ENCODE peak calls at places on chromosomes 16 and 17, in ten cellular contexts. N is stromal cell of bone marrow; X is GM12878; B is mucosa of gallbladder; D is WERI-Rb-1; J is astrocyte of the hippocampus; U is CD4-positive, alpha-beta memory T cell; A is stimulated activated CD4-positive, alpha-beta T cell treated with anti-CD3 and anti-CD28 coated beads, Interleukin-15, amount 100 ng/mL, for 1 hour; T is Caco-2; S is SJSA1. H is an unnamed sample.

GRCh38 chr16:84258266-84258665 is 18.5 kb upstream of the KCNG4 start:
- DNase-seq in N (no peak), A (no peak), T (no peak), S (no peak), D (no peak), U (no peak), J (no peak), B (no peak), X (no peak), H (no peak)

GRCh38 chr16:50640391-50640790 is 40.7 kb downstream of the SNX20 start:
- DNase-seq in U (no peak), X (no peak), A (no peak), N (peak), J (no peak), D (no peak), S (no peak), B (no peak), T (no peak), H (no peak)

GRCh38 chr17:74119960-74120359 is 83.5 kb upstream of the RPL38 start:
- DNase-seq in A (no peak), X (no peak), N (no peak), S (no peak), U (no peak), T (no peak), B (no peak), D (no peak), J (no peak), H (no peak)

GRCh38 chr16:89164436-89164835 is 7.1 kb upstream of the CDH15 start:
- DNase-seq in U (no peak), T (no peak), S (no peak), X (no peak), N (no peak), J (no peak), D (no peak), B (no peak), A (no peak), H (no peak)

GRCh38 chr17:7557825-7558543 is 566 bp upstream of the TNFSF13 start:
- DNase-seq in A (no peak), J (peak), N (peak), U (no peak), B (peak), T (no peak), D (peak), X (no peak), S (no peak), H (peak)

GRCh38 chr16:74984194-74984669 is 691 bp downstream of the WDR59 start:
- DNase-seq in N (no peak), X (no peak), T (no peak), U (peak), S (no peak), B (no peak), A (no peak), D (no peak), J (peak), H (no peak)

GRCh38 chr16:970766-971581 is at the start of gene LMF1:
- DNase-seq in X (peak), S (peak), D (peak), J (peak), A (peak), B (peak), N (peak), T (peak), U (peak), H (peak)

GRCh38 chr16:83701494-83701893 is 106.3 kb upstream of the HSBP1 start:
- DNase-seq in J (peak), S (peak), B (peak), T (peak), A (no peak), D (no peak), U (no peak), X (no peak), N (no peak), H (peak)